ENCODE peak calls at places on chromosomes 4 and X, in four cellular contexts. I is cardiac muscle cell, X is mucosa of descending colon, P is right lobe of liver. B is an unnamed sample. For H3K36me3 and H3K9me3, the result is how much of the 10 kb centered on the place peaks cover.

GRCh38 chr4:118869808-118870342 is 18.8 kb upstream of the SYNPO2 start:
- DNase-seq in I (no peak), X (peak), P (no peak), B (no peak)

GRCh38 chr4:159027535-159027934 is 75.3 kb upstream of the RAPGEF2 start:
- DNase-seq in I (no peak), X (no peak), P (no peak), B (no peak)

GRCh38 chr4:40594261-40595178 is 35.1 kb downstream of the RBM47 start:
- DNase-seq in I (no peak), X (no peak), P (no peak), B (no peak)

GRCh38 chr4:119585771-119586170 is 42.8 kb downstream of the PDE5A start:
- DNase-seq in I (no peak), X (no peak), P (no peak), B (peak)

GRCh38 chrX:46965125-46965758 is 53.0 kb downstream of the JADE3 start:
- DNase-seq in I (no peak), X (no peak), P (no peak), B (no peak)

GRCh38 chr4:86279247-86279960 is 80.4 kb downstream of the MAPK10 start:
- DNase-seq in I (no peak), X (no peak), P (no peak), B (no peak)

GRCh38 chr4:108714880-108715279 is 48.0 kb downstream of the ETNPPL start:
- DNase-seq in I (no peak), X (no peak), P (no peak), B (no peak)

GRCh38 chr4:95118507-95118906 is 360.8 kb downstream of the BMPR1B start:
- DNase-seq in I (no peak), X (no peak), P (no peak), B (no peak)

GRCh38 chr4:163558539-163559044 is 64.1 kb downstream of the TMA16 start:
- DNase-seq in I (no peak), X (peak), P (no peak), B (no peak)

GRCh38 chr4:109912706-109913621 is at the start of gene EGF:
- DNase-seq in I (peak), X (peak), P (no peak), B (peak)

GRCh38 chr4:91057871-91058270 is 930.7 kb downstream of the CCSER1 start:
- DNase-seq in I (no peak), X (no peak), P (no peak), B (no peak)

GRCh38 chrX:79573760-79574159 is 206.6 kb upstream of the ITM2A start:
- DNase-seq in I (no peak), X (no peak), P (no peak), B (no peak)

GRCh38 chr4:78613522-78614311 is 62.1 kb downstream of the ANXA3 start:
- DNase-seq in I (no peak), X (no peak), P (no peak), B (no peak)

GRCh38 chr4:57233391-57233790 is 123.2 kb upstream of the IGFBP7 start:
- DNase-seq in I (no peak), X (no peak), P (no peak), B (no peak)

GRCh38 chrX:46244451-46244850 is 300.8 kb downstream of the ZNF674 start:
- DNase-seq in I (no peak), X (no peak), P (no peak), B (no peak)

GRCh38 chrX:103716967-103717366 is 6.3 kb downstream of the TMEM31 start:
- DNase-seq in I (no peak), X (peak), P (no peak), B (no peak)

GRCh38 chrX:137575596-137576255 is 9.8 kb downstream of the ZIC3 start:
- DNase-seq in I (no peak), X (no peak), P (no peak), B (no peak)

GRCh38 chr4:3679071-3679825 is 86.9 kb upstream of the ADRA2C start:
- DNase-seq in I (no peak), X (no peak), P (no peak), B (no peak)

GRCh38 chrX:37921758-37922157 is 74.4 kb upstream of the DYNLT3 start:
- DNase-seq in I (no peak), X (no peak), P (no peak), B (no peak)

GRCh38 chr4:182878633-182879495 is 38.3 kb downstream of the DCTD start:
- DNase-seq in I (no peak), X (no peak), P (no peak), B (no peak)

GRCh38 chrX:70577442-70577841 is 132.8 kb downstream of the DLG3 start:
- DNase-seq in I (no peak), X (no peak), P (no peak), B (no peak)

GRCh38 chrX:153406903-153407302 is 4.4 kb upstream of the ZFP92 start:
- DNase-seq in I (no peak), X (no peak), P (no peak), B (no peak)

GRCh38 chr4:104912518-104912917 is 234.2 kb upstream of the TET2 start:
- DNase-seq in I (no peak), X (no peak), P (no peak), B (no peak)

GRCh38 chr4:74219241-74219640 is 61.3 kb downstream of the MTHFD2L start:
- DNase-seq in I (no peak), X (no peak), P (no peak), B (no peak)

GRCh38 chr4:10629394-10629793 is 55.2 kb downstream of the CLNK start:
- DNase-seq in I (no peak), X (no peak), P (no peak), B (no peak)

GRCh38 chr4:105989411-105990242 is 94.4 kb downstream of the NPNT start:
- DNase-seq in I (no peak), X (no peak), P (no peak), B (no peak)

GRCh38 chr4:123418486-123418931 is 21.9 kb downstream of the SPRY1 start:
- DNase-seq in I (peak), X (no peak), P (no peak), B (peak)

GRCh38 chr4:31194823-31195222 is 474.7 kb downstream of the PCDH7 start:
- DNase-seq in I (no peak), X (no peak), P (no peak), B (no peak)

GRCh38 chr4:151313306-151314028 is 11.9 kb downstream of the SH3D19 start:
- DNase-seq in I (no peak), X (no peak), P (no peak), B (no peak)

GRCh38 chr4:126431049-126431448 is 1116.3 kb downstream of the FAT4 start:
- DNase-seq in I (no peak), X (no peak), P (no peak), B (no peak)

GRCh38 chrX:153379971-153380581 is 21.1 kb downstream of the PNMA6E start:
- DNase-seq in I (peak), X (no peak), P (no peak), B (peak)

GRCh38 chr4:90842960-90843359 is 715.8 kb downstream of the CCSER1 start:
- DNase-seq in I (no peak), X (no peak), P (no peak), B (no peak)

GRCh38 chr4:150381026-150381425 is 200.9 kb upstream of the MAB21L2 start:
- DNase-seq in I (no peak), X (no peak), P (no peak), B (no peak)

GRCh38 chrX:71103110-71103983 is 3.2 kb downstream of the CXorf65 start:
- DNase-seq in I (peak), X (peak), P (no peak), B (peak)

GRCh38 chr4:13088726-13089658 is 395.1 kb downstream of the RAB28 start:
- DNase-seq in I (no peak), X (peak), P (no peak), B (peak)

GRCh38 chrX:20354505-20354904 is 87.8 kb upstream of the RPS6KA3 start:
- DNase-seq in I (no peak), X (no peak), P (no peak), B (no peak)

GRCh38 chr4:2924286-2924685 is 38.9 kb downstream of the NOP14 start:
- DNase-seq in I (no peak), X (no peak), P (peak), B (no peak)

GRCh38 chr4:8221476-8221875 is 22.4 kb downstream of the SH3TC1 start:
- DNase-seq in I (no peak), X (no peak), P (no peak), B (no peak)

GRCh38 chr4:133347409-133347808 is 198.3 kb downstream of the PCDH10 start:
- DNase-seq in I (no peak), X (no peak), P (no peak), B (no peak)

GRCh38 chrX:69285401-69285871 is 120.2 kb upstream of the PJA1 start:
- DNase-seq in I (no peak), X (peak), P (no peak), B (no peak)

GRCh38 chrX:69287025-69287540 is 121.8 kb upstream of the PJA1 start:
- DNase-seq in I (peak), X (no peak), P (no peak), B (peak)

GRCh38 chrX:69284491-69284890 is 119.2 kb upstream of the PJA1 start:
- DNase-seq in I (no peak), X (no peak), P (no peak), B (no peak)

GRCh38 chrX:69286546-69286906 is 121.3 kb upstream of the PJA1 start:
- DNase-seq in I (no peak), X (no peak), P (no peak), B (no peak)

GRCh38 chrX:69285881-69286545 is 120.8 kb upstream of the PJA1 start:
- DNase-seq in I (peak), X (peak), P (peak), B (peak)
- H3K4me3 ChIP-seq in I (peak), X (no peak), P (peak), B (peak)

DNA sequence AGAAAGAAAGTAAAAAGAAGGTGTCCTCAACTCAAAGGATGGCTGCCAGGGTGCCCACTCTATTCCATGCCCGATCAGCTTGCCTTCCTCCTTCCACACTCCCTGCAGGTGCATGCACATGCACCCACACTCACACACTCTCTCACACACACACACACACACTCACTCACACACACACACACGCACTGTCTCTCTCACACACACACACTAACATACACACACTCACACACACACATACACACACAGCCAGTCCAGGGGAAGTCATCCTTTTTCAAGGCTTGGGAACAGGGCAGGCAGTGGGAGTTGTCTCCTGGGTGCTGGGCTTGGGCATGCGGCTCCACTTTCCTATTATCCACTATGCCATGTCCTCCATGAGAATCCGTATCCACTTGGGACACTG is 50.4 kb downstream of the CRMP1 start:
- DNase-seq in I (no peak), X (no peak), P (no peak), B (no peak)
- H3K36me3 ChIP-seq in I (under half), X (under half), P (under half), B (under half)

DNA sequence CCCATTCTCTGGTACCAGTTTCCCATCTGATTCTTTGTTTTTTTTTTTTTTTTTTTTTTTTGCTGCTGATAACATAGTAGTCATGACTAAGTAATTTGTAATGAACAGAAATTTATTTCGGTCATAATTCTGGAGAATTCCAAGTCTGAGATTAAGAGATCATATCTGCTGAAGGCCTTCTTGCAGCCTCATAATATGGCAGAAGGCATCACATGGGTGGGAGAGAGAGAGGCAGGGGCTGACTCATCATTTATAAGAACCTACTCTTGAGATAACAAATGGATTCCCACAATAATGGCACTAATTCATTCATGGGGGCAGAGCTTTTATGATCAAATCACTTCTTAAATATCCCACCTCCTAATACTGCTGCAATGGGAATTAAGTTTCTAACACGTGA is 1034.3 kb downstream of the STIM2 start:
- DNase-seq in I (no peak), X (no peak), P (no peak), B (no peak)
- H3K9me3 ChIP-seq in I (under half), X (under half), P (under half), B (under half)

GRCh38 chrX:69507500-69507789 is 3.3 kb downstream of the NALF2 start:
- DNase-seq in I (no peak), X (no peak), P (no peak), B (no peak)

GRCh38 chrX:69505772-69506616 is 1.9 kb downstream of the NALF2 start:
- DNase-seq in I (no peak), X (no peak), P (no peak), B (peak)

GRCh38 chrX:69504626-69505612 is 793 bp downstream of the NALF2 start:
- DNase-seq in I (peak), X (no peak), P (no peak), B (peak)

GRCh38 chrX:69508610-69509009 is 4.5 kb downstream of the NALF2 start:
- DNase-seq in I (no peak), X (no peak), P (no peak), B (no peak)

GRCh38 chrX:69506617-69507499 is 2.7 kb downstream of the NALF2 start:
- DNase-seq in I (no peak), X (no peak), P (no peak), B (no peak)
- H3K4me3 ChIP-seq in I (no peak), X (no peak), P (no peak), B (no peak)

DNA sequence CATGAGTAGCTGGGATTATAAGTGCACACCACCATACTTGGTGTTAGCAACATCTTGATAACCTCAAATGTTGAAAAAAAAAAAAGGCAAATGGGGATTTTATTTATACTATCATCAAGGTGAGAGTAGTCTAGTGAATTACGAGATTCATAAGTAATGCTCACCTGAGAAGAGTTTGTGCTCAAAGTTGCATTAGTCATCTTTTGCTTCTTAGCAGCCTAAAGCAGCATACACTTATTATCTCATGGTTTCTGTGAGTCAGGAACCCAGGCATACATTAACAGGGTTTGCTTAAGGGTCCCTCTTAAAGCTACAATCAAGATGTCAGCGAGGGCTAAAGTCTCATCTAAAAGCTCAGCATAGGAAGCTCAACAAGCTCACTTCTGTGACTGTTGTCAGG is 8.2 kb upstream of the EXOSC9 start:
- DNase-seq in I (no peak), X (no peak), P (no peak), B (no peak)
- H3K36me3 ChIP-seq in I (under half), X (under half), P (under half), B (under half)

GRCh38 chr4:15742083-15742582 is 36.0 kb upstream of the CD38 start:
- DNase-seq in I (no peak), X (no peak), P (no peak), B (no peak)

GRCh38 chr4:15744016-15744415 is 34.1 kb upstream of the CD38 start:
- DNase-seq in I (no peak), X (no peak), P (no peak), B (no peak)

GRCh38 chr4:15742637-15743036 is 35.5 kb upstream of the CD38 start:
- DNase-seq in I (no peak), X (no peak), P (no peak), B (no peak)

GRCh38 chr4:15738877-15739276 is 36.0 kb downstream of the BST1 start:
- DNase-seq in I (no peak), X (no peak), P (no peak), B (no peak)

GRCh38 chr4:15740764-15741404 is 37.2 kb upstream of the CD38 start:
- DNase-seq in I (no peak), X (no peak), P (peak), B (no peak)
- H3K9me3 ChIP-seq in I (under half), X (under half), P (under half), B (under half)

DNA sequence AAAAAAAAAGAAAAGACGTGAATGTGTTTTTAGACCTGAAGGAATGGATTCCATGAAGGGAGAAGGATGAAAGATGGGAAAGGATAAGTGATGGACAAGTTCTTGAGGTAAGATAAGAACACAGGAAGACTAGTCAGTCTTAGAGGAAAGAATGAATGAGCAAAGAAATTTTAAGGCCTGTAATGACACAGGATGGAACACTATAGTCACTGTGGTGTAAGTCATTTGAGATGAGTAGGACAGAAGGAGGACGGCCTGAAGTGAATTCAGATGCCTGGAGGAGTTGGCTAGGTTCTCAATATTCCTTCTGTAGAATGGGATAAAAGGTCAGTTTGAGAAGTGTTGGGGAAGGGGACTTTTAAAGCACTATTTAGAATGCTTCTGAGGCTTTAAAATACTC is 3.8 kb downstream of the MSMO1 start:
- DNase-seq in I (no peak), X (no peak), P (no peak), B (no peak)
- H3K4me3 ChIP-seq in I (peak), X (no peak), P (peak), B (no peak)

GRCh38 chr4:92257931-92258857 is 45.6 kb upstream of the GRID2 start:
- DNase-seq in I (no peak), X (no peak), P (no peak), B (no peak)
- H3K36me3 ChIP-seq in I (under half), X (under half), P (under half), B (under half)

GRCh38 chrX:67104982-67105757 is 438.7 kb upstream of the AR start:
- DNase-seq in I (no peak), X (no peak), P (peak), B (peak)
- H3K9me3 ChIP-seq in I (under half), X (under half), P (under half), B (under half)

B was measured in thyroid gland.